ENCODE peak calls at places on chromosomes 7 and 10, in four cellular contexts. A, I, B and R are unnamed samples.
A peak's percentile ranks its signal among the peaks of the same experiment; 100 is the strongest.

GRCh38 chr10:16184911-16185310 is 251.9 kb upstream of the PTER start:
- DNase-seq in A (no peak), I (no peak), B (no peak), R (no peak)

GRCh38 chr7:22375359-22376048 is 18.6 kb upstream of the RAPGEF5 start:
- DNase-seq in A (no peak), I (no peak), B (no peak), R (no peak)

GRCh38 chr10:28875535-28876208 is 198.4 kb downstream of the BAMBI start:
- DNase-seq in A (no peak), I (no peak), B (no peak), R (peak; percentile 14)

GRCh38 chr7:28868700-28869099 is 89.4 kb downstream of the TRIL start:
- DNase-seq in A (no peak), I (no peak), B (no peak), R (no peak)

GRCh38 chr10:110496553-110497437 is 912 bp upstream of the DUSP5 start:
- DNase-seq in A (no peak), I (no peak), B (no peak), R (no peak)

GRCh38 chr7:84017653-84018052 is 176.9 kb downstream of the SEMA3A start:
- DNase-seq in A (no peak), I (no peak), B (no peak), R (no peak)

GRCh38 chr10:17951868-17952371 is at the start of gene SLC39A12:
- DNase-seq in A (no peak), I (no peak), B (no peak), R (no peak)

GRCh38 chr7:79272066-79272669 is 181.3 kb downstream of the MAGI2 start:
- DNase-seq in A (no peak), I (no peak), B (no peak), R (no peak)

GRCh38 chr10:14971867-14972448 is 12.8 kb downstream of the MEIG1 start:
- DNase-seq in A (no peak), I (peak; percentile 51), B (no peak), R (no peak)

GRCh38 chr10:19620867-19621266 is 195.4 kb upstream of the PLXDC2 start:
- DNase-seq in A (no peak), I (no peak), B (no peak), R (no peak)

GRCh38 chr10:122164028-122164601 is 107.0 kb upstream of the BTBD16 start:
- DNase-seq in A (no peak), I (no peak), B (no peak), R (peak; percentile 79)

GRCh38 chr7:116261904-116262303 is 51.6 kb downstream of the TES start:
- DNase-seq in A (no peak), I (no peak), B (no peak), R (no peak)

GRCh38 chr7:151730591-151730990 is 146.3 kb downstream of the PRKAG2 start:
- DNase-seq in A (no peak), I (no peak), B (no peak), R (no peak)

GRCh38 chr7:41984888-41985287 is 252.1 kb downstream of the GLI3 start:
- DNase-seq in A (no peak), I (no peak), B (no peak), R (no peak)

GRCh38 chr7:156423876-156424275 is 216.7 kb upstream of the RNF32 start:
- DNase-seq in A (no peak), I (no peak), B (no peak), R (no peak)

GRCh38 chr10:130003787-130004613 is 39.9 kb upstream of the EBF3 start:
- DNase-seq in A (no peak), I (no peak), B (no peak), R (no peak)

GRCh38 chr10:114541081-114541833 is 116.8 kb downstream of the ABLIM1 start:
- DNase-seq in A (no peak), I (peak; percentile 71), B (peak; percentile 51), R (no peak)

GRCh38 chr10:7464703-7465102 is 53.9 kb upstream of the SFMBT2 start:
- DNase-seq in A (no peak), I (no peak), B (no peak), R (no peak)

GRCh38 chr10:48330269-48330668 is 23.8 kb downstream of the MAPK8 start:
- DNase-seq in A (no peak), I (no peak), B (no peak), R (no peak)